ENCODE peak calls at places on chromosomes 2 and 18, in four cellular contexts. One of them, this sample, is unnamed.

GRCh38 chr2:159893439-159893838 is 95.4 kb upstream of the CD302 start:
- DNase-seq in NCI-H774: no peak
- DNase-seq in HEK293T: no peak
- DNase-seq in SK-N-DZ: no peak
- DNase-seq in this sample: no peak

GRCh38 chr2:118774458-118775133 is 72.9 kb downstream of the EN1 start:
- DNase-seq in NCI-H774: no peak
- DNase-seq in HEK293T: peak; percentile 83
- DNase-seq in SK-N-DZ: no peak
- DNase-seq in this sample: no peak

GRCh38 chr2:168350380-168350779 is 103.0 kb upstream of the STK39 start:
- DNase-seq in NCI-H774: peak; percentile 49
- DNase-seq in HEK293T: no peak
- DNase-seq in SK-N-DZ: no peak
- DNase-seq in this sample: no peak

GRCh38 chr18:50193796-50194622 is 938 bp downstream of the MYO5B start:
- DNase-seq in NCI-H774: no peak
- DNase-seq in HEK293T: peak; percentile 11
- DNase-seq in SK-N-DZ: no peak
- DNase-seq in this sample: no peak

GRCh38 chr18:34458371-34458770 is 233.7 kb upstream of the NOL4 start:
- DNase-seq in NCI-H774: no peak
- DNase-seq in HEK293T: no peak
- DNase-seq in SK-N-DZ: no peak
- DNase-seq in this sample: no peak

GRCh38 chr2:178804791-178805190 is 2.4 kb downstream of the TTN start:
- DNase-seq in NCI-H774: no peak
- DNase-seq in HEK293T: peak; percentile 47
- DNase-seq in SK-N-DZ: no peak
- DNase-seq in this sample: no peak

GRCh38 chr18:28365406-28365805 is 188.5 kb upstream of the CDH2 start:
- DNase-seq in NCI-H774: no peak
- DNase-seq in HEK293T: no peak
- DNase-seq in SK-N-DZ: no peak
- DNase-seq in this sample: no peak

GRCh38 chr2:175414872-175415487 is 233.5 kb upstream of the ATP5MC3 start:
- DNase-seq in NCI-H774: peak; percentile 17
- DNase-seq in HEK293T: peak; percentile 63
- DNase-seq in SK-N-DZ: peak; percentile 48
- DNase-seq in this sample: no peak

GRCh38 chr2:159129807-159130206 is 156.7 kb downstream of the WDSUB1 start:
- DNase-seq in NCI-H774: no peak
- DNase-seq in HEK293T: no peak
- DNase-seq in SK-N-DZ: no peak
- DNase-seq in this sample: peak; percentile 60

GRCh38 chr2:241061275-241061674 is 40.8 kb downstream of the MTERF4 start:
- DNase-seq in NCI-H774: no peak
- DNase-seq in HEK293T: no peak
- DNase-seq in SK-N-DZ: no peak
- DNase-seq in this sample: no peak

GRCh38 chr2:162196611-162197010 is 44.6 kb upstream of the GCG start:
- DNase-seq in NCI-H774: no peak
- DNase-seq in HEK293T: no peak
- DNase-seq in SK-N-DZ: no peak
- DNase-seq in this sample: no peak

GRCh38 chr2:76953733-76954347 is 568.3 kb downstream of the LRRTM4 start:
- DNase-seq in NCI-H774: peak; percentile 27
- DNase-seq in HEK293T: peak; percentile 45
- DNase-seq in SK-N-DZ: peak; percentile 81
- DNase-seq in this sample: no peak

GRCh38 chr2:172084484-172084733 is 898 bp upstream of the DLX1 start:
- DNase-seq in NCI-H774: no peak
- DNase-seq in HEK293T: no peak
- DNase-seq in SK-N-DZ: no peak
- DNase-seq in this sample: no peak

GRCh38 chr18:8943900-8944870 is 158.3 kb upstream of the NDUFV2 start:
- DNase-seq in NCI-H774: no peak
- DNase-seq in HEK293T: no peak
- DNase-seq in SK-N-DZ: no peak
- DNase-seq in this sample: no peak

GRCh38 chr2:157842106-157842879 is 33.8 kb downstream of the ACVR1 start:
- DNase-seq in NCI-H774: no peak
- DNase-seq in HEK293T: no peak
- DNase-seq in SK-N-DZ: no peak
- DNase-seq in this sample: no peak

GRCh38 chr2:8684421-8684884 is 2.6 kb downstream of the ID2 start:
- DNase-seq in NCI-H774: no peak
- DNase-seq in HEK293T: no peak
- DNase-seq in SK-N-DZ: no peak
- DNase-seq in this sample: peak; percentile 21

GRCh38 chr2:70718736-70719135 is 49.3 kb downstream of the ADD2 start:
- DNase-seq in NCI-H774: no peak
- DNase-seq in HEK293T: no peak
- DNase-seq in SK-N-DZ: no peak
- DNase-seq in this sample: no peak

GRCh38 chr2:85584857-85585780 is 888 bp downstream of the VAMP5 start:
- DNase-seq in NCI-H774: no peak
- DNase-seq in HEK293T: no peak
- DNase-seq in SK-N-DZ: no peak
- DNase-seq in this sample: no peak

GRCh38 chr2:67259581-67260347 is 137.4 kb upstream of the ETAA1 start:
- DNase-seq in NCI-H774: no peak
- DNase-seq in HEK293T: no peak
- DNase-seq in SK-N-DZ: peak; percentile 77
- DNase-seq in this sample: no peak

GRCh38 chr2:16553222-16553621 is 112.4 kb downstream of the CYRIA start:
- DNase-seq in NCI-H774: no peak
- DNase-seq in HEK293T: peak; percentile 37
- DNase-seq in SK-N-DZ: peak; percentile 19
- DNase-seq in this sample: peak; percentile 1

This sample was measured in substantia nigra.